ENCODE peak calls at places on chromosomes 12 and 14, in eight cellular contexts. One of them, this sample, is unnamed.
A peak's percentile ranks its signal among the peaks of the same experiment; 100 is the strongest.

GRCh38 chr14:63039800-63040380 is 5.4 kb downstream of the KCNH5 start:
- DNase-seq in RKO: peak; percentile 63
- DNase-seq in fibroblast of lung: peak; percentile 78
- DNase-seq in RPMI7951: peak; percentile 6
- DNase-seq in HT1080: peak; percentile 85
- DNase-seq in midbrain: no peak
- DNase-seq in iris pigment epithelial cell: peak; percentile 70
- DNase-seq in amniotic stem cell: peak; percentile 70
- DNase-seq in this sample: peak; percentile 48

GRCh38 chr14:75504411-75504810 is 17.9 kb upstream of the BATF start:
- DNase-seq in midbrain: no peak
- DNase-seq in fibroblast of lung: no peak
- DNase-seq in iris pigment epithelial cell: no peak
- DNase-seq in amniotic stem cell: no peak
- DNase-seq in RPMI7951: no peak
- DNase-seq in RKO: no peak
- DNase-seq in HT1080: no peak
- DNase-seq in this sample: no peak

GRCh38 chr12:106114084-106115068 is 24.4 kb downstream of the NUAK1 start:
- DNase-seq in RKO: peak; percentile 23
- DNase-seq in HT1080: peak; percentile 21
- DNase-seq in iris pigment epithelial cell: peak; percentile 50
- DNase-seq in amniotic stem cell: no peak
- DNase-seq in RPMI7951: peak; percentile 44
- DNase-seq in fibroblast of lung: no peak
- DNase-seq in midbrain: no peak
- DNase-seq in this sample: no peak

GRCh38 chr12:102034346-102034745 is 27.4 kb downstream of the WASHC3 start:
- DNase-seq in RKO: no peak
- DNase-seq in HT1080: no peak
- DNase-seq in fibroblast of lung: peak; percentile 91
- DNase-seq in midbrain: no peak
- DNase-seq in RPMI7951: no peak
- DNase-seq in amniotic stem cell: no peak
- DNase-seq in iris pigment epithelial cell: peak; percentile 45
- DNase-seq in this sample: no peak

GRCh38 chr12:19129121-19129485 is 430 bp upstream of the PLEKHA5 start:
- DNase-seq in fibroblast of lung: no peak
- DNase-seq in RPMI7951: peak; percentile 24
- DNase-seq in iris pigment epithelial cell: peak; percentile 49
- DNase-seq in HT1080: peak; percentile 27
- DNase-seq in RKO: no peak
- DNase-seq in midbrain: no peak
- DNase-seq in amniotic stem cell: no peak
- DNase-seq in this sample: no peak

GRCh38 chr14:64202731-64203130 is 91.4 kb downstream of the ESR2 start:
- DNase-seq in amniotic stem cell: no peak
- DNase-seq in RKO: no peak
- DNase-seq in RPMI7951: no peak
- DNase-seq in HT1080: no peak
- DNase-seq in fibroblast of lung: no peak
- DNase-seq in iris pigment epithelial cell: no peak
- DNase-seq in midbrain: no peak
- DNase-seq in this sample: no peak

GRCh38 chr12:44015333-44015941 is 179.6 kb downstream of the TMEM117 start:
- DNase-seq in midbrain: peak; percentile 69
- DNase-seq in HT1080: peak; percentile 49
- DNase-seq in fibroblast of lung: peak; percentile 52
- DNase-seq in amniotic stem cell: peak; percentile 38
- DNase-seq in RPMI7951: peak; percentile 50
- DNase-seq in RKO: peak; percentile 81
- DNase-seq in iris pigment epithelial cell: peak; percentile 50
- DNase-seq in this sample: peak; percentile 76

GRCh38 chr14:104923596-104924420 is 871 bp upstream of the PLD4 start:
- DNase-seq in iris pigment epithelial cell: no peak
- DNase-seq in RKO: no peak
- DNase-seq in HT1080: no peak
- DNase-seq in midbrain: no peak
- DNase-seq in amniotic stem cell: no peak
- DNase-seq in fibroblast of lung: no peak
- DNase-seq in RPMI7951: no peak
- DNase-seq in this sample: no peak

GRCh38 chr14:52563120-52563519 is 10.5 kb downstream of the GPR137C start:
- DNase-seq in RKO: peak; percentile 87
- DNase-seq in HT1080: peak; percentile 73
- DNase-seq in midbrain: no peak
- DNase-seq in RPMI7951: peak; percentile 66
- DNase-seq in amniotic stem cell: no peak
- DNase-seq in iris pigment epithelial cell: peak; percentile 31
- DNase-seq in fibroblast of lung: peak; percentile 68
- DNase-seq in this sample: no peak

GRCh38 chr12:123533672-123534643 is at the start of gene RILPL1:
- DNase-seq in RKO: peak; percentile 60
- DNase-seq in fibroblast of lung: peak; percentile 49
- DNase-seq in iris pigment epithelial cell: peak; percentile 44
- DNase-seq in HT1080: peak; percentile 50
- DNase-seq in RPMI7951: peak; percentile 62
- DNase-seq in midbrain: peak; percentile 47
- DNase-seq in amniotic stem cell: no peak
- DNase-seq in this sample: peak; percentile 72

GRCh38 chr14:65229431-65230286 is 127.3 kb upstream of the MAX start:
- DNase-seq in iris pigment epithelial cell: peak; percentile 54
- DNase-seq in fibroblast of lung: peak; percentile 64
- DNase-seq in midbrain: peak; percentile 74
- DNase-seq in HT1080: no peak
- DNase-seq in RPMI7951: peak; percentile 80
- DNase-seq in RKO: no peak
- DNase-seq in amniotic stem cell: no peak
- DNase-seq in this sample: peak; percentile 43

GRCh38 chr12:91778938-91779400 is 366.7 kb downstream of the BTG1 start:
- DNase-seq in RPMI7951: peak; percentile 94
- DNase-seq in amniotic stem cell: peak; percentile 78
- DNase-seq in HT1080: peak; percentile 97
- DNase-seq in iris pigment epithelial cell: peak; percentile 96
- DNase-seq in RKO: peak; percentile 98
- DNase-seq in midbrain: no peak
- DNase-seq in fibroblast of lung: peak; percentile 93
- DNase-seq in this sample: peak; percentile 88

GRCh38 chr12:109888179-109889020 is 8.1 kb upstream of the GLTP start:
- DNase-seq in amniotic stem cell: peak; percentile 74
- DNase-seq in HT1080: peak; percentile 98
- DNase-seq in iris pigment epithelial cell: peak; percentile 96
- DNase-seq in fibroblast of lung: peak; percentile 95
- DNase-seq in RPMI7951: peak; percentile 72
- DNase-seq in RKO: peak; percentile 96
- DNase-seq in midbrain: no peak
- DNase-seq in this sample: no peak

GRCh38 chr12:105862163-105862821 is 276.5 kb downstream of the NUAK1 start:
- DNase-seq in RPMI7951: peak; percentile 24
- DNase-seq in HT1080: peak; percentile 7
- DNase-seq in fibroblast of lung: peak; percentile 38
- DNase-seq in iris pigment epithelial cell: no peak
- DNase-seq in RKO: no peak
- DNase-seq in midbrain: no peak
- DNase-seq in amniotic stem cell: no peak
- DNase-seq in this sample: no peak

GRCh38 chr12:54300732-54301427 is at the start of gene NFE2:
- DNase-seq in RPMI7951: peak; percentile 79
- DNase-seq in RKO: no peak
- DNase-seq in HT1080: peak; percentile 70
- DNase-seq in midbrain: no peak
- DNase-seq in iris pigment epithelial cell: peak; percentile 77
- DNase-seq in fibroblast of lung: peak; percentile 83
- DNase-seq in amniotic stem cell: peak; percentile 41
- DNase-seq in this sample: peak; percentile 43

GRCh38 chr14:90483551-90483950 is 86.7 kb downstream of the CALM1 start:
- DNase-seq in fibroblast of lung: no peak
- DNase-seq in midbrain: no peak
- DNase-seq in HT1080: no peak
- DNase-seq in iris pigment epithelial cell: no peak
- DNase-seq in RKO: no peak
- DNase-seq in amniotic stem cell: no peak
- DNase-seq in RPMI7951: no peak
- DNase-seq in this sample: no peak